ENCODE peak calls at places on chromosomes 12 and 14, in nine cellular contexts. P is HT-29; A is NCI-H1417; W is stimulated activated CD4-positive, alpha-beta T cell treated with anti-CD3 and anti-CD28 coated beads, Interleukin-4, amount 100 ng/mL, for 1 hour; Z is pancreas; G is EH; E is tibial artery; I is T-helper 1 cell; Y is kidney epithelial cell. D is an unnamed sample.

GRCh38 chr12:25723286-25723685 is 170.2 kb upstream of the LMNTD1 start:
- DNase-seq in Y (no peak), A (no peak), I (no peak), W (no peak), E (no peak), Z (no peak), P (no peak), G (no peak), D (no peak)

GRCh38 chr12:92628476-92628875 is 74.3 kb upstream of the PLEKHG7 start:
- DNase-seq in G (peak), E (no peak), W (no peak), I (no peak), A (no peak), P (no peak), Z (no peak), Y (peak), D (no peak)

GRCh38 chr14:61562321-61563161 is 132.8 kb upstream of the HIF1A start:
- DNase-seq in I (no peak), W (peak), E (no peak), P (peak), G (peak), Z (peak), A (no peak), Y (peak), D (peak)

GRCh38 chr14:33678012-33678411 is 272.9 kb downstream of the EGLN3 start:
- DNase-seq in Y (no peak), E (no peak), A (no peak), P (no peak), Z (no peak), G (no peak), I (no peak), W (no peak), D (no peak)

GRCh38 chr12:50032516-50033316 is 7.4 kb upstream of the RACGAP1 start:
- DNase-seq in P (no peak), W (no peak), E (no peak), I (no peak), A (no peak), Y (no peak), G (no peak), Z (peak), D (no peak)

GRCh38 chr12:52175411-52176350 is 16.1 kb downstream of the KRT80 start:
- DNase-seq in I (no peak), Y (no peak), E (no peak), G (no peak), W (no peak), P (peak), A (peak), Z (no peak), D (peak)

GRCh38 chr14:73762375-73762822 is 48.2 kb upstream of the PNMA1 start:
- DNase-seq in Y (no peak), E (no peak), W (no peak), I (no peak), A (no peak), Z (no peak), P (peak), G (no peak), D (no peak)

GRCh38 chr12:122724641-122725243 is 5.9 kb downstream of the HCAR1 start:
- DNase-seq in E (no peak), W (no peak), A (no peak), Y (no peak), I (no peak), P (no peak), G (no peak), Z (no peak), D (no peak)

GRCh38 chr12:71135812-71136176 is 22.0 kb downstream of the TSPAN8 start:
- DNase-seq in E (no peak), Y (no peak), W (no peak), Z (no peak), I (no peak), P (peak), G (no peak), A (peak), D (peak)

GRCh38 chr14:44889600-44890479 is 71.9 kb downstream of the KLHL28 start:
- DNase-seq in Z (no peak), A (no peak), W (no peak), G (no peak), E (no peak), I (no peak), Y (no peak), P (no peak), D (no peak)

GRCh38 chr14:39005044-39005736 is 97.8 kb downstream of the SEC23A start:
- DNase-seq in E (no peak), I (no peak), G (peak), Z (no peak), A (no peak), P (no peak), W (no peak), Y (no peak), D (no peak)

GRCh38 chr12:116317986-116318737 is 40.7 kb upstream of the MED13L start:
- DNase-seq in Z (peak), Y (no peak), E (no peak), I (no peak), P (no peak), W (no peak), G (no peak), A (no peak), D (no peak)

GRCh38 chr14:73323889-73324535 is 86.7 kb downstream of the PAPLN start:
- DNase-seq in Y (no peak), E (no peak), W (no peak), Z (no peak), P (no peak), G (no peak), I (no peak), A (no peak), D (no peak)

GRCh38 chr12:26271889-26272492 is 76.6 kb downstream of the SSPN start:
- DNase-seq in I (no peak), A (no peak), Z (peak), E (peak), W (peak), P (peak), Y (peak), G (peak), D (peak)

GRCh38 chr14:105207460-105207901 is 26.4 kb upstream of the NUDT14 start:
- DNase-seq in E (no peak), A (no peak), Y (no peak), I (no peak), W (no peak), P (no peak), Z (no peak), G (no peak), D (no peak)

GRCh38 chr12:66237505-66238175 is 48.6 kb downstream of the IRAK3 start:
- DNase-seq in G (no peak), Y (no peak), Z (no peak), A (peak), E (no peak), I (no peak), P (no peak), W (no peak), D (no peak)

GRCh38 chr12:113852695-113853490 is 113.2 kb downstream of the RBM19 start:
- DNase-seq in A (peak), Z (no peak), Y (no peak), E (no peak), I (no peak), P (no peak), W (no peak), G (no peak), D (no peak)

GRCh38 chr12:117124421-117125274 is 25.4 kb upstream of the TESC start:
- DNase-seq in E (no peak), I (no peak), P (no peak), A (no peak), Z (no peak), G (peak), Y (no peak), W (no peak), D (peak)

GRCh38 chr14:71061458-71061857 is 154.2 kb downstream of the PCNX1 start:
- DNase-seq in Z (no peak), G (peak), W (no peak), Y (no peak), I (no peak), P (no peak), E (no peak), A (no peak), D (no peak)

GRCh38 chr14:57209561-57209960 is 59.1 kb downstream of the EXOC5 start:
- DNase-seq in G (peak), I (no peak), E (no peak), P (no peak), A (no peak), Y (peak), Z (no peak), W (no peak), D (no peak)

GRCh38 chr12:76085159-76085868 is 829 bp upstream of the NAP1L1 start:
- DNase-seq in G (peak), A (peak), Z (no peak), W (peak), Y (no peak), I (peak), P (no peak), E (no peak), D (peak)

GRCh38 chr12:27331299-27331926 is 1.2 kb upstream of the BMAL2 start:
- DNase-seq in I (no peak), A (peak), W (no peak), G (peak), E (no peak), Y (peak), P (peak), Z (no peak), D (peak)

GRCh38 chr12:116481726-116482125 is 77.5 kb upstream of the MAP1LC3B2 start:
- DNase-seq in Y (no peak), P (no peak), I (no peak), Z (no peak), G (no peak), A (no peak), W (no peak), E (no peak), D (no peak)

GRCh38 chr14:90381999-90382451 is 14.8 kb upstream of the CALM1 start:
- DNase-seq in E (peak), A (peak), I (no peak), P (peak), Z (peak), G (no peak), Y (no peak), W (no peak), D (no peak)

GRCh38 chr12:13049816-13050215 is 5.6 kb downstream of the FAM234B start:
- DNase-seq in Y (no peak), G (peak), I (no peak), P (no peak), W (no peak), A (no peak), E (no peak), Z (no peak), D (peak)